ENCODE peak calls at places on chromosomes 6 and 20, in six cellular contexts. One of them, this sample, is unnamed.

GRCh38 chr6:155958550-155958949 is 502.9 kb upstream of the NOX3 start:
- DNase-seq in K562: no peak
- DNase-seq in A549: no peak
- DNase-seq in endothelial cell of umbilical vein: no peak
- DNase-seq in HepG2: no peak
- DNase-seq in GM12878: no peak
- DNase-seq in this sample: no peak

GRCh38 chr20:35617397-35618031 is 1.9 kb downstream of the SPAG4 start:
- DNase-seq in K562: peak; percentile 73
- DNase-seq in A549: peak; percentile 85
- DNase-seq in endothelial cell of umbilical vein: peak; percentile 67
- DNase-seq in HepG2: peak; percentile 92
- DNase-seq in GM12878: peak; percentile 37
- DNase-seq in this sample: peak; percentile 96

GRCh38 chr20:37516697-37517370 is 4.2 kb upstream of the NNAT start:
- DNase-seq in K562: no peak
- DNase-seq in A549: no peak
- DNase-seq in endothelial cell of umbilical vein: no peak
- DNase-seq in HepG2: no peak
- DNase-seq in GM12878: no peak
- DNase-seq in this sample: no peak

GRCh38 chr20:20358801-20359200 is 9.1 kb upstream of the INSM1 start:
- DNase-seq in K562: no peak
- DNase-seq in A549: no peak
- DNase-seq in endothelial cell of umbilical vein: no peak
- DNase-seq in HepG2: no peak
- DNase-seq in GM12878: no peak
- DNase-seq in this sample: no peak

GRCh38 chr6:122839477-122839876 is 50.4 kb downstream of the SMPDL3A start:
- DNase-seq in K562: peak; percentile 70
- DNase-seq in A549: peak; percentile 60
- DNase-seq in endothelial cell of umbilical vein: peak; percentile 59
- DNase-seq in HepG2: peak; percentile 64
- DNase-seq in GM12878: no peak
- DNase-seq in this sample: peak; percentile 53

GRCh38 chr20:46174469-46175126 is 56.5 kb downstream of the CD40 start:
- DNase-seq in K562: peak; percentile 87
- DNase-seq in A549: peak; percentile 87
- DNase-seq in endothelial cell of umbilical vein: peak; percentile 44
- DNase-seq in HepG2: peak; percentile 57
- DNase-seq in GM12878: no peak
- DNase-seq in this sample: peak; percentile 81

GRCh38 chr6:106411643-106412200 is 51.2 kb downstream of the CRYBG1 start:
- DNase-seq in K562: no peak
- DNase-seq in A549: no peak
- DNase-seq in endothelial cell of umbilical vein: no peak
- DNase-seq in HepG2: no peak
- DNase-seq in GM12878: no peak
- DNase-seq in this sample: no peak

GRCh38 chr6:53811082-53811481 is 16.3 kb downstream of the LRRC1 start:
- DNase-seq in K562: no peak
- DNase-seq in A549: no peak
- DNase-seq in endothelial cell of umbilical vein: no peak
- DNase-seq in HepG2: peak; percentile 51
- DNase-seq in GM12878: peak; percentile 34
- DNase-seq in this sample: no peak

DNA sequence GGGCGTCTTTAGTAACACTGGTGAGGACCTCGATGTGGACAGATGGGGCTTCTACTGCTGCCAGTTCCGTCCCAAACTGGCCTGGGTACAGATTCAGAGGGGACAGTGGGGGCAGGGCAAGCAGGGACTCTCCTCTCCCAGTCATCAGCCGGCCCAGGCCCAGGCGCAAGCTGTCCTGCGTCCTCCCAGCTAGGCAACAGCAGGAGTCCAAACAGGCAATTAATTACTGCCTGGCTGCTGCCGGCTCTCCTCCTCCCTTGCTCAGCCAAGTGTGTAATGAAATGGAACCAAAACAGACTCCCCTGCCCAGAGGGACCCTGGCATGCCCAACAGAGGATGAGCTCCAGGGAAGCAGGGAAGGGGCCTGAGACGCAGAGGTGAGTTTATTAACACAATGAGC is 17.8 kb upstream of the SLC32A1 start:
- DNase-seq in K562: no peak
- DNase-seq in A549: no peak
- DNase-seq in endothelial cell of umbilical vein: no peak
- DNase-seq in HepG2: no peak
- DNase-seq in GM12878: no peak
- DNase-seq in this sample: no peak
- TF ChIP-seq MYC in K562: no peak
- TF ChIP-seq MYC in A549: no peak
- TF ChIP-seq MYC in endothelial cell of umbilical vein: no peak
- TF ChIP-seq MYC in HepG2: no peak
- TF ChIP-seq MYC in GM12878: no peak
- TF ChIP-seq MYC in this sample: no peak

DNA sequence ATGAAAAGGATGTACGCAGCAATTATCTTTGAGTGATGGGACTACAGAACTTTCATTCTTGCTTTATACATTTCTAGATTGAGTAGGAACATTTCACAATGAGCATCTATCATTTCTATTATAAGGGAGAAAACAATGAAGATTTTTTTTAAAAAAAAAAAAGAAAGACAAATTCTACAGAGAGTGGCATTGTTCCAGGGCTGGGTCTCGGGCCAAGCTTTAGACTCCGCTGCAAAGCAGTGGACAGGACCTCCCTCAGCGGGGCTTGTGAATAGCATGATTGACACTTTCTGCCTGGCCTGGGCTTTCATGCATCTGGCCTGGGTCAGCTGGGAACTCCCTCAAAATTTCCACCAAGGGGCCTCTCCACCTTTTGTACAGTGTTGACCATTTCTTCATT is 55.8 kb upstream of the HIVEP2 start:
- DNase-seq in K562: no peak
- DNase-seq in A549: no peak
- DNase-seq in endothelial cell of umbilical vein: no peak
- DNase-seq in HepG2: no peak
- DNase-seq in GM12878: no peak
- DNase-seq in this sample: no peak
- TF ChIP-seq MYC in K562: no peak
- TF ChIP-seq MYC in A549: no peak
- TF ChIP-seq MYC in endothelial cell of umbilical vein: no peak
- TF ChIP-seq MYC in HepG2: no peak
- TF ChIP-seq MYC in GM12878: no peak
- TF ChIP-seq MYC in this sample: no peak

GRCh38 chr6:118895241-118895561 is 1.2 kb downstream of the ASF1A start:
- DNase-seq in K562: no peak
- DNase-seq in A549: no peak
- DNase-seq in endothelial cell of umbilical vein: no peak
- DNase-seq in HepG2: no peak
- DNase-seq in GM12878: no peak
- DNase-seq in this sample: no peak

GRCh38 chr6:118897386-118897785 is 3.4 kb downstream of the ASF1A start:
- DNase-seq in K562: no peak
- DNase-seq in A549: no peak
- DNase-seq in endothelial cell of umbilical vein: no peak
- DNase-seq in HepG2: no peak
- DNase-seq in GM12878: no peak
- DNase-seq in this sample: no peak

GRCh38 chr6:118894425-118895240 is 681 bp downstream of the ASF1A start:
- DNase-seq in K562: peak; percentile 69
- DNase-seq in A549: peak; percentile 5
- DNase-seq in endothelial cell of umbilical vein: peak; percentile 68
- DNase-seq in HepG2: peak; percentile 10
- DNase-seq in GM12878: no peak
- DNase-seq in this sample: peak; percentile 80

GRCh38 chr6:118893882-118894424 is at the start of gene ASF1A:
- DNase-seq in K562: peak; percentile 92
- DNase-seq in A549: peak; percentile 56
- DNase-seq in endothelial cell of umbilical vein: peak; percentile 98
- DNase-seq in HepG2: peak; percentile 99
- DNase-seq in GM12878: peak; percentile 87
- DNase-seq in this sample: peak; percentile 99

DNA sequence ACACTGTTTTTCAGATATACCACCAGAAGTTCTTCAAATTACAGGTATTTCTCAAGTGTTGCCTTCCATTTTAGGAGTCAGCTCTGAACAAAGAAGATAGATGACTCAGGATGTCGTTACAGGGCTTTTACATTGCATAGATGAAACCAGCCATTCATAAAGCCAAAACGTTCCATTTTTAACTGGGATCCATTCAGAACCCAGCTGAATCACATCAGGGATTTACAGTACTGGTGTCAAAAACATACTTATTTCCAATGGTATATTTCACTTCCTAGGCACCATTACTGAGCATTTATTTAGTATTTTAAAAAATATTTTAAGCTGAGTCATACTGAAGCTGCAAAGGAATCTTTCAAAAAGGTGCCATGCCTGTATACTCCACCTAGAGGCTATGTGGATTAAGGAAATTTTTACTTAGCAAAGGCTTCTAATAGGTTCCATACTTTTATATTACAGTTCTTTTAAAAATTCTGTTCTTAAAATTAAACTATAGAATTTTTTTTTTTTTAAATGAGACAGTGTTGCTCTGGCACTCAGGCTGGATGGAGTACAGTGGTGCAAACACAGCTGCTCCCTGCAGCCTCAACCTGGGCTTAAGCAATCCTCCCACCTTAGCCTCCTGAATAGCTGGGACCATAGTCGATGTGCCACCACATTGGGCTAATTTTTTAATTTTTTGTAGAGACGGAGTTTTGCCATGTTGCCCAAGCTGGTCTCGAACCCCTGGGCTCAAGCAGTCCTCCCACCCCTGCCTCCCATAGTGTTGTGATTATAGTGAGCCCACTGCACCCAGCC is 2.6 kb downstream of the ASF1A start:
- DNase-seq in K562: peak; percentile 38
- DNase-seq in A549: peak; percentile 18
- DNase-seq in endothelial cell of umbilical vein: peak; percentile 76
- DNase-seq in HepG2: peak; percentile 78
- DNase-seq in GM12878: no peak
- DNase-seq in this sample: peak; percentile 78
- TF ChIP-seq MYC in K562: peak; percentile 63
- TF ChIP-seq MYC in A549: no peak
- TF ChIP-seq MYC in endothelial cell of umbilical vein: no peak
- TF ChIP-seq MYC in HepG2: no peak
- TF ChIP-seq MYC in GM12878: no peak
- TF ChIP-seq MYC in this sample: no peak

GRCh38 chr20:40489886-40490285 is 199.2 kb downstream of the MAFB start:
- DNase-seq in K562: no peak
- DNase-seq in A549: no peak
- DNase-seq in endothelial cell of umbilical vein: no peak
- DNase-seq in HepG2: no peak
- DNase-seq in GM12878: no peak
- DNase-seq in this sample: no peak
- TF ChIP-seq MYC in K562: no peak
- TF ChIP-seq MYC in A549: no peak
- TF ChIP-seq MYC in endothelial cell of umbilical vein: no peak
- TF ChIP-seq MYC in HepG2: no peak
- TF ChIP-seq MYC in GM12878: no peak
- TF ChIP-seq MYC in this sample: no peak

DNA sequence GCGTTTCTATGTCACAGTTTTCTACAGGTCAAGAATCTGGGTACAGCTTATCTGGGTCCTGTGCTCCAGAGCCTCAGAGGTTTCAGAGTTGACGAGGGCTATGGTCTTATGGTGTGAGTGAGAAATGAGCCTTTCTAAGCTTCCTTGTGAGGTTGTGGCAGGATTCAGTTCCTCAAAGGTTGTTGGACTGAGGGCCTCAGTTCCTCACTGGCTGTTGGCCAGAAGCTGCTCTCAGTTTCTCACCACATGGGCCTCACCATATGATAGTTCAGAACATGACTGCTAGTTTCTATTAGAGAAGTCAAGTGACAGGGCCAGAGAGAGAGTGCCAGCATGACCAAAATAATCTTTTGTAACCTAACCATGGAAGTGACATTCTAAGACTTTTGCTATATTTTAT is 96.1 kb downstream of the NUS1 start:
- DNase-seq in K562: no peak
- DNase-seq in A549: no peak
- DNase-seq in endothelial cell of umbilical vein: no peak
- DNase-seq in HepG2: no peak
- DNase-seq in GM12878: peak; percentile 90
- DNase-seq in this sample: peak; percentile 12
- TF ChIP-seq MYC in K562: no peak
- TF ChIP-seq MYC in A549: no peak
- TF ChIP-seq MYC in endothelial cell of umbilical vein: no peak
- TF ChIP-seq MYC in HepG2: no peak
- TF ChIP-seq MYC in GM12878: no peak
- TF ChIP-seq MYC in this sample: no peak

DNA sequence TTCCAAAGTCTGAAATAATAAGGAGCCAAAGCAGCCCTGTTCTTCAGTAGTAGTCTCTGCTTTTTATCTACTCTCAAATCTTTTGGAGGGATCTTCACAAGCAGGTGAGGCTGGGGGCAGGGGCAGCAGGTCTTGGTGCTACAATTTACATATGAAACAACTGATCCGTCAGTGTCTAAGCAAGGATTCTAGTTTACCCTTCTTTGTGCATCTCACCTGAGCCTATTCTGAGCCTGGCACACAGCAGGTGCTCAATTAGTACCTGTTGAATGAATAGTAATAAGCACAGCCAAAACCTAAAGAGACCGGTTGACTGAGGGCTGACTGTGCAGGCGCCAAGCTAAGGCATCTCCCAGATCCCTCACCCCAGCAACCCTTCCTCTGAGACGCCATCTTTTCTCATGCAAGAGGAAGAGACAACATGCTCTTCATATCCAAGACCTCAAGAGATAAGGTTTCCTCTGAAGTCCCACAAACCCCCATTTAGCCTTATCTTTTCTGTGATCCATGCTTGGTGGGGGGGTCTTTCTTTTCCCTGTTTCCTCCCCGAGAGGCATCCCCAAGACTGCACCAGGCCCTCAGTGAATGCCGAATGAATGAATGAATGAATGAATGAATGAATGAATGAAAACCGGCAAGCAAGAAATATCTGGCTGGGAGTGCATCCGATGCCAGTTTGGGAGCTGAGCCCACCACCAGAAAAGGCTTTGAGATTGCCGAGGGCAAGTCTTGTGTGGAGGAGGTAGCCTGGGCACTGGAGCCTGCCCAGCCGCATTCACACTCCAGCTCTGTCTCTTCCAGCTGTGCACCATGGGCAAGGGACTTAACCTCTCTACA is 2.9 kb upstream of the BMP7 start:
- DNase-seq in K562: no peak
- DNase-seq in A549: no peak
- DNase-seq in endothelial cell of umbilical vein: no peak
- DNase-seq in HepG2: no peak
- DNase-seq in GM12878: no peak
- DNase-seq in this sample: no peak
- TF ChIP-seq MYC in K562: no peak
- TF ChIP-seq MYC in A549: no peak
- TF ChIP-seq MYC in endothelial cell of umbilical vein: no peak
- TF ChIP-seq MYC in HepG2: no peak
- TF ChIP-seq MYC in GM12878: no peak
- TF ChIP-seq MYC in this sample: no peak

This sample was measured in NB4.